ENCODE peak calls at places on chromosomes 16 and 17, in ten cellular contexts. S is stomach, V is Panc1, M is breast epithelium, Y is upper lobe of left lung, O is prostate gland, B is H1, R is K562, Z is vagina, I is suprapubic skin. K is an unnamed sample.

GRCh38 chr16:83248735-83249469 is 558.9 kb upstream of the HSBP1 start:
- DNase-seq in S (no peak), V (no peak), M (no peak), Y (no peak), O (no peak), B (no peak), R (no peak), Z (no peak), I (no peak), K (no peak)

GRCh38 chr16:61435356-61435755 is 600.9 kb downstream of the CDH8 start:
- DNase-seq in S (no peak), V (no peak), M (no peak), Y (no peak), O (no peak), B (no peak), R (no peak), Z (no peak), I (no peak), K (no peak)

GRCh38 chr17:59154335-59154720 is 658 bp downstream of the SKA2 start:
- DNase-seq in S (peak; percentile 37), V (no peak), M (peak; percentile 26), Y (peak; percentile 68), O (peak; percentile 39), B (peak; percentile 70), R (peak; percentile 18), Z (no peak), I (no peak), K (peak; percentile 70)

GRCh38 chr16:89476379-89476778 is 14.0 kb downstream of the ANKRD11 start:
- DNase-seq in S (peak; percentile 51), V (no peak), M (peak; percentile 47), Y (no peak), O (peak; percentile 68), B (no peak), R (no peak), Z (no peak), I (no peak), K (no peak)

GRCh38 chr16:11994187-11995119 is 17.9 kb downstream of the SNX29 start:
- DNase-seq in S (no peak), V (no peak), M (no peak), Y (no peak), O (no peak), B (no peak), R (no peak), Z (no peak), I (no peak), K (peak; percentile 68)

GRCh38 chr17:42928714-42929496 is 28.3 kb downstream of the G6PC1 start:
- DNase-seq in S (peak; percentile 36), V (no peak), M (no peak), Y (no peak), O (peak; percentile 15), B (peak; percentile 54), R (peak; percentile 90), Z (no peak), I (no peak), K (peak; percentile 69)

GRCh38 chr17:8503368-8503767 is 67.7 kb downstream of the NDEL1 start:
- DNase-seq in S (no peak), V (no peak), M (no peak), Y (no peak), O (no peak), B (no peak), R (no peak), Z (no peak), I (no peak), K (no peak)

GRCh38 chr17:46832945-46833839 is 14.7 kb upstream of the WNT3 start:
- DNase-seq in S (no peak), V (no peak), M (no peak), Y (no peak), O (peak; percentile 15), B (no peak), R (no peak), Z (no peak), I (no peak), K (no peak)

GRCh38 chr17:51119415-51120356 is 982 bp downstream of the SPAG9 start:
- DNase-seq in S (peak; percentile 44), V (no peak), M (peak; percentile 52), Y (peak; percentile 90), O (peak; percentile 26), B (peak; percentile 71), R (peak; percentile 27), Z (no peak), I (peak; percentile 77), K (peak; percentile 81)

GRCh38 chr16:64089697-64090096 is 1032.2 kb downstream of the CDH11 start:
- DNase-seq in S (no peak), V (no peak), M (no peak), Y (no peak), O (no peak), B (no peak), R (no peak), Z (no peak), I (no peak), K (no peak)

GRCh38 chr17:82267575-82268379 is 5.7 kb downstream of the CSNK1D start:
- DNase-seq in S (peak; percentile 90), V (peak; percentile 82), M (peak; percentile 92), Y (peak; percentile 93), O (peak; percentile 71), B (no peak), R (peak; percentile 69), Z (no peak), I (peak; percentile 95), K (peak; percentile 98)

GRCh38 chr17:79811036-79811887 is 14.4 kb upstream of the CBX8 start:
- DNase-seq in S (no peak), V (no peak), M (no peak), Y (peak; percentile 84), O (no peak), B (peak; percentile 73), R (peak; percentile 80), Z (no peak), I (no peak), K (peak; percentile 68)

GRCh38 chr17:79808763-79809529 is 12.1 kb upstream of the CBX8 start:
- DNase-seq in S (peak; percentile 66), V (no peak), M (no peak), Y (peak; percentile 36), O (peak; percentile 67), B (peak; percentile 67), R (no peak), Z (no peak), I (no peak), K (no peak)

GRCh38 chr17:79809530-79810137 is 12.8 kb upstream of the CBX8 start:
- DNase-seq in S (peak; percentile 73), V (no peak), M (no peak), Y (peak; percentile 79), O (no peak), B (peak; percentile 62), R (no peak), Z (no peak), I (no peak), K (peak; percentile 66)

GRCh38 chr17:79811888-79812205 is 15.0 kb upstream of the CBX8 start:
- DNase-seq in S (no peak), V (no peak), M (no peak), Y (no peak), O (no peak), B (no peak), R (no peak), Z (no peak), I (no peak), K (no peak)

GRCh38 chr17:79810138-79811027 is 13.5 kb upstream of the CBX8 start:
- DNase-seq in S (peak; percentile 84), V (no peak), M (peak; percentile 81), Y (peak; percentile 94), O (peak; percentile 84), B (peak; percentile 79), R (peak; percentile 94), Z (no peak), I (peak; percentile 65), K (peak; percentile 82)
- H3K4me3 ChIP-seq in S (peak overlapping the region; percentile 12), V (peak overlapping the region; percentile 43), M (peak overlapping the region; percentile 57), Y (peak overlapping the region; percentile 3), O (no peak overlapping the region), B (no peak overlapping the region), R (peak overlapping the region; percentile 49), Z (no peak overlapping the region), I (no peak overlapping the region), K (peak overlapping the region; percentile 12)

GRCh38 chr17:4998027-4998665 is 396 bp downstream of the KIF1C start:
- DNase-seq in S (peak; percentile 58), V (no peak), M (peak; percentile 26), Y (peak; percentile 93), O (no peak), B (peak; percentile 85), R (no peak), Z (no peak), I (peak; percentile 78), K (peak; percentile 83)
- TF ChIP-seq POLR2AphosphoS5 in S (no peak), V (no peak), M (no peak), Y (no peak), O (no peak), B (no peak), R (no peak), Z (no peak), I (no peak), K (no peak)

GRCh38 chr17:5092139-5093010 is 14.1 kb downstream of the ZFP3 start:
- DNase-seq in S (no peak), V (no peak), M (no peak), Y (no peak), O (no peak), B (no peak), R (no peak), Z (no peak), I (no peak), K (no peak)
- H3K9me3 ChIP-seq in S (peaks cover 100% of the 10 kb centered on the region), V (peaks cover 45% of the 10 kb centered on the region), M (peaks cover 98% of the 10 kb centered on the region), Y (peaks cover 100% of the 10 kb centered on the region), O (no peaks in the 10 kb centered on the region), B (peaks cover 54% of the 10 kb centered on the region), R (peaks cover 6% of the 10 kb centered on the region), Z (peaks cover 70% of the 10 kb centered on the region), I (peaks cover 63% of the 10 kb centered on the region), K (peaks cover 74% of the 10 kb centered on the region)

GRCh38 chr17:68020451-68020779 is 15.1 kb upstream of the KPNA2 start:
- DNase-seq in S (no peak), V (no peak), M (no peak), Y (no peak), O (no peak), B (no peak), R (no peak), Z (no peak), I (no peak), K (no peak)

GRCh38 chr17:68021963-68022362 is 13.6 kb upstream of the KPNA2 start:
- DNase-seq in S (no peak), V (no peak), M (no peak), Y (no peak), O (no peak), B (no peak), R (no peak), Z (no peak), I (no peak), K (no peak)

GRCh38 chr17:68019675-68020450 is 15.7 kb upstream of the KPNA2 start:
- DNase-seq in S (peak; percentile 97), V (peak; percentile 95), M (peak; percentile 96), Y (peak; percentile 99), O (peak; percentile 94), B (peak; percentile 100), R (peak; percentile 94), Z (no peak), I (peak; percentile 98), K (peak; percentile 97)

GRCh38 chr17:68016838-68017237 is 18.7 kb upstream of the KPNA2 start:
- DNase-seq in S (no peak), V (no peak), M (no peak), Y (no peak), O (no peak), B (no peak), R (no peak), Z (no peak), I (no peak), K (no peak)

DNA sequence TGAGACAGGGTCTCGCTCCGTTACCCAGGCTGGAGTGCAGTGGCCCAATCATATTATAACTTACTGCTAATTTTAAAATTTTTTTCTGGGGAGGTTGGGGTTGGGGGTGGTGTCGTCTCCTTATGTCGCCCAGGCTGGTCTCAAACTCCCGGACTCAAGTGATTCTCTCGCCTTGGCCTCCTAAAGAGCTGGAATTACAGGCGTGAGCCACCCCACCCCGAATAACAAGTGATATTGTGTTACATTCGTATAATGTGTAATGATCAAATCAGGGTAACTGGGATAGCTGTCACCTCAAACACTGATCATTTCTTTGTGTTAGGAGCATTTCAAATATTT is 16.2 kb upstream of the KPNA2 start:
- DNase-seq in S (no peak), V (no peak), M (no peak), Y (no peak), O (no peak), B (no peak), R (no peak), Z (no peak), I (no peak), K (no peak)
- H3K4me3 ChIP-seq in S (peak overlapping the region; percentile 64), V (peak overlapping the region; percentile 7), M (peak overlapping the region; percentile 74), Y (peak overlapping the region; percentile 51), O (no peak overlapping the region), B (no peak overlapping the region), R (no peak overlapping the region), Z (no peak overlapping the region), I (peak overlapping the region; percentile 74), K (peak overlapping the region; percentile 60)

K was measured in sigmoid colon.